ENCODE peak calls at places on chromosomes 5 and 9, in six cellular contexts. K is SK-N-SH; Y is cardiac muscle cell; U is neural progenitor cell; Q is sigmoid colon; O is CD8-positive, alpha-beta memory T cell. X is an unnamed sample.

GRCh38 chr5:1479581-1480188 is 34.4 kb upstream of the SLC6A3 start:
- DNase-seq in K (peak; percentile 87), Y (peak; percentile 82), U (peak; percentile 64), Q (no peak), O (peak; percentile 42), X (no peak)

GRCh38 chr5:154077692-154078091 is 38.9 kb downstream of the MFAP3 start:
- DNase-seq in K (no peak), Y (peak; percentile 77), U (no peak), Q (no peak), O (no peak), X (no peak)

GRCh38 chr9:35562895-35563746 is 41.9 kb upstream of the TESK1 start:
- DNase-seq in K (no peak), Y (no peak), U (no peak), Q (no peak), O (no peak), X (no peak)

GRCh38 chr5:120848883-120849282 is 384.8 kb downstream of the PRR16 start:
- DNase-seq in K (no peak), Y (no peak), U (peak; percentile 18), Q (no peak), O (no peak), X (no peak)

GRCh38 chr9:98993570-98993945 is 49.9 kb downstream of the COL15A1 start:
- DNase-seq in K (no peak), Y (no peak), U (no peak), Q (no peak), O (no peak), X (no peak)

GRCh38 chr9:74953235-74953741 is 576 bp upstream of the C9orf40 start:
- DNase-seq in K (no peak), Y (no peak), U (peak; percentile 12), Q (no peak), O (no peak), X (no peak)

GRCh38 chr9:124621371-124622328 is 114.5 kb upstream of the NR5A1 start:
- DNase-seq in K (no peak), Y (peak; percentile 85), U (no peak), Q (no peak), O (peak; percentile 5), X (no peak)

GRCh38 chr9:14314929-14315753 is 1.2 kb upstream of the NFIB start:
- DNase-seq in K (peak; percentile 91), Y (peak; percentile 98), U (peak; percentile 60), Q (peak; percentile 98), O (no peak), X (peak; percentile 93)

DNA sequence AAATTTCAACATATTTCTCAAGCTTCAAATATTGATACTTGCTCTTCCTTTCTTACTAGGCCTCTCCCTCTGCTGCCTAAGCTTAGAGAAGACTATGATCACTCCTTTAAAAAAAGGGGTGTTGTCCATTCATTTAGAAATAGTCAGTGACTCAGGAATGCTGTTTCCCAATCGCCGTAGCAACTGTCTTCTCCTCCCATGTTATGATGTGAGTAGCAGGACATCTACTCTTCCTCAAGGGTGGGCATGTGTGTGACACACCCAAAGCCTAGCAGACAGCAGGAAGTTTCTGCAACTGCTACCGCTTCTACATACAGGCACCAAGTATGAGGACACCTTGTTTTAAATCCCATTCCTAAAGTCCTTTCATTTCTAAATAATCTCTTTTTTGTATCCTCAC is 14.5 kb downstream of the DIAPH1 start:
- DNase-seq in K (no peak), Y (peak; percentile 89), U (peak; percentile 17), Q (peak; percentile 83), O (no peak), X (peak; percentile 83)
- H3K4me3 ChIP-seq in K (no peak overlapping the region), Y (no peak overlapping the region), U (no peak overlapping the region), Q (no peak overlapping the region), O (peak overlapping the region; percentile 36), X (no peak overlapping the region)

GRCh38 chr5:178389796-178390195 is 157.2 kb upstream of the PHYKPL start:
- DNase-seq in K (no peak), Y (no peak), U (peak; percentile 46), Q (peak; percentile 26), O (no peak), X (no peak)
- H3K4me1 ChIP-seq in K (peaks cover 72% of the 10 kb centered on the region), Y (peaks cover 30% of the 10 kb centered on the region), U (peaks cover 7% of the 10 kb centered on the region), Q (no peaks in the 10 kb centered on the region), O (no peaks in the 10 kb centered on the region), X (no peaks in the 10 kb centered on the region)

DNA sequence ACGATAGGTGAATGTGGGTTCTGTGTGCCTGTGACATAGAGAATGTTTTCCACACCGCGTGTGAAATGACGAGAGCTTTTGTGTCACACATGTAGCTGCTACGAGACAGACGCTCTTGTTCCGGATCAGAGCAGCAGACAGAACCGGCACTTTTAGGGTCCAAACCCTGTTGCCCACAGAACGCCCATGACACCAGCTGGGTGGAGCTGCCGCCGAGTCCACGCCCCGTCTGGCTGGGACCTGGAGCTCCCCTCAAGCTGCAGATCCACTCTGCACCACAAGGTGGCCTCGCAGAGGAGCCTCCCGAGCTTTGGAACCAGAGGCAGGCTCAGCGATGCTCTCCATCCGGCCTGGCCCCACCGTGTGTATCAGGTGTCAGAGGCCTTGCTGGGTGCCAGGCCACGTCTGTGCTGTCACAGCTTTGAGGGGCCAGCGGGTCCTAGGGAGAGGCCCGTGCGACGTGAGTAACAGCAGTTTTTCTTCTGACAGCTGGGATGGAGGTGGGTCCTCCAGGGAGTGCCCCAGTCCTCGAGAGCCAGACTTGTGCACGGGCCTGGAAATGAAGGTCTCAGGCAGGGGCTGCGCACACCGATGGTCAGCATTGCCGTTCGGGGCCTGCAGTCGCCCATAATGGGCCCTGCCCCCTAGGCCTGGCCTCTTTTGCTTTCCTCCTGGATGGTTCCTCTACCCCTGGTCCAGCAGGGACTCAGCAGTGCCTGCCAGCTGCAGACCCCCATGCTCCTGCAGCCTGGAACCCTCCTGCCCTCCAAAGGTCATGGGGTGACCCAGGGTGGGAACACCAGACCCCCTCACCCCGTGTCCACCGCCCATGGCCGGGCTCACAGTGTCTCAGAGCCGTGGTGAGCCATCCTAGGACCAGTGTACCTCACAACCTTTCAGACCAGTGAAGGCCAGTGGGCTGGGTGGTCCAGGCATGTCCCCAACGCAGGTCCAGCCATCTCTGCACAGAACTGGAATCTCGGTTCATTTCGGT is 2.5 kb upstream of the LRRC14B start:
- DNase-seq in K (peak; percentile 98), Y (peak; percentile 86), U (peak; percentile 92), Q (peak; percentile 94), O (peak; percentile 81), X (peak; percentile 87)
- H3K4me3 ChIP-seq in K (no peak overlapping the region), Y (no peak overlapping the region), U (no peak overlapping the region), Q (peak overlapping the region; percentile 21), O (no peak overlapping the region), X (no peak overlapping the region)

DNA sequence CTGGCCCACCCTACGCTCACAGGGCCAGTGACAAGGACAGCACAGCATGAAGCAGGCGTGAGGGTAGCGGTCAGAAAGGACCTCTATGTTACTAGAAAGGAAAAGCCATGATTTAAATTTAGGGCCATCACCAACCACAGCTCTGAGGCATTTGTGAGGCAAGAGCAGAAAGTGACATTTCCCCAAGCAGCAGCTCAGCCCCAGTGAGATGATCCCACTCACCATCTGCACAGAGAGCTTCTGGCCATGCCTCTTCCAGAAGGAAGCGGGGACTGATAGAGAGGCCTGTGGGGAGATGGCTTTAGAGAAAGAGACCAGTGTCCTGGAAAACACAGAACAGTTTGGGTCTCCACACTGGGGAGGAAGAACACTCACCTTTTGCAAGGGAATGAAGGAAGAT is 413.9 kb downstream of the SPOCK1 start:
- DNase-seq in K (no peak), Y (no peak), U (no peak), Q (no peak), O (no peak), X (no peak)
- H3K4me1 ChIP-seq in K (peaks cover 6% of the 10 kb centered on the region), Y (no peaks in the 10 kb centered on the region), U (peaks cover 15% of the 10 kb centered on the region), Q (peaks cover 13% of the 10 kb centered on the region), O (no peaks in the 10 kb centered on the region), X (peaks cover 1% of the 10 kb centered on the region)

DNA sequence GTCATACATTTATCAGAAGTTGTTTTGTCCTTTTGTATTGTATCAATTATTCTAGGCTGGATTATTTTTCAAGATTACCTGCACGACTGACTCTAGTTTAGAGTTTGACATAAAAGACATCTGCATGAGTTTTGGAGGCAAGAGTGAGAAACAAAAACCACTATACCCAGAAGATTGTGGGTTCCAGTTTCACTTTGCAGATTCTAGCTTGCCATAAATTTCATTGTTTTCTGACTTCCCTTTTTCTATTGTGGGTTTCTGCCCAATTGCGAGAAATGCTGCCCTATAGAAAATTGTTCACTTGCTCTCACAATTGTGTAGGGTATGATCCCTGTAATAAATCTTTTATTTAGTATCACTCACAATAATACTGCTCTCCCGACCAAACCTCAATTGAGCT is 1043.4 kb upstream of the CDH10 start:
- DNase-seq in K (no peak), Y (no peak), U (no peak), Q (no peak), O (no peak), X (no peak)
- H3K4me3 ChIP-seq in K (no peak overlapping the region), Y (no peak overlapping the region), U (no peak overlapping the region), Q (no peak overlapping the region), O (no peak overlapping the region), X (no peak overlapping the region)

DNA sequence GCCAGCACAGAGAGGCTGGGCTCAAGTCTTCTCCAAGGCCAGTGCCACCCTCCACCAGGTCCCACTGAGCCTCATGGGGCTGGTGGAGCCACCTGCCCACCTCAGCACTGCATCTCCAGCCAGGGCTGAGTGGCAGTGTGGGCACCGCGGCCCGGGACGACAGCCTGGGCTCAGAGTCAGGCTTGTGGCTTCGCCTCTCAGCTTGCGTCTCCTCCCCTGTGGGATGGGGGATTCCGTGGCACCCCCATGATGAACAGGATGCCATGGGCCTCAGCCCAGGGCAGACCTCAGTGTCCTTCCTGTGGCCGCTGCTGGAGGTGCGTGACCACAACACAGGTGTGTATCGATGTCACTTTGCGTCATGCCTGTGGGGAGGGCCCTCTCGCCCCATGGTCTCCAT is 136.4 kb upstream of the PPP1R26 start:
- DNase-seq in K (no peak), Y (no peak), U (no peak), Q (peak; percentile 43), O (no peak), X (peak; percentile 40)
- H3K4me1 ChIP-seq in K (peaks cover 15% of the 10 kb centered on the region), Y (no peaks in the 10 kb centered on the region), U (peaks cover 16% of the 10 kb centered on the region), Q (no peaks in the 10 kb centered on the region), O (no peaks in the 10 kb centered on the region), X (no peaks in the 10 kb centered on the region)

GRCh38 chr5:109743770-109744212 is 54.1 kb downstream of the MAN2A1 start:
- DNase-seq in K (no peak), Y (peak; percentile 79), U (peak; percentile 18), Q (no peak), O (no peak), X (peak; percentile 82)

GRCh38 chr5:109740329-109740728 is 50.6 kb downstream of the MAN2A1 start:
- DNase-seq in K (no peak), Y (peak; percentile 11), U (peak; percentile 28), Q (no peak), O (no peak), X (no peak)

GRCh38 chr5:109744261-109744660 is 54.5 kb downstream of the MAN2A1 start:
- DNase-seq in K (no peak), Y (no peak), U (no peak), Q (no peak), O (no peak), X (peak; percentile 62)

GRCh38 chr5:109741390-109741789 is 51.7 kb downstream of the MAN2A1 start:
- DNase-seq in K (no peak), Y (no peak), U (peak; percentile 36), Q (no peak), O (no peak), X (no peak)

GRCh38 chr5:109743041-109743531 is 53.4 kb downstream of the MAN2A1 start:
- DNase-seq in K (no peak), Y (no peak), U (no peak), Q (no peak), O (no peak), X (no peak)
- H3K4me3 ChIP-seq in K (no peak overlapping the region), Y (no peak overlapping the region), U (no peak overlapping the region), Q (no peak overlapping the region), O (no peak overlapping the region), X (no peak overlapping the region)